ENCODE peak calls at places on chromosomes 13 and 19, in ten cellular contexts. I, K, Q, T, A, O, S, D, F and N are unnamed samples.

GRCh38 chr13:113735194-113735593 is 23.8 kb upstream of the TMEM255B start:
- DNase-seq in I (no peak), T (no peak), Q (no peak), O (no peak), F (no peak), S (no peak), K (no peak), D (no peak), A (no peak), N (no peak)

GRCh38 chr13:114110091-114110829 is 22.2 kb downstream of the RASA3 start:
- DNase-seq in O (no peak), I (no peak), F (peak), K (peak), Q (peak), T (peak), S (peak), A (no peak), D (peak), N (peak)

GRCh38 chr19:940591-941291 is 14.9 kb downstream of the ARID3A start:
- DNase-seq in F (peak), Q (peak), D (no peak), O (peak), A (peak), S (peak), I (no peak), K (peak), T (peak), N (peak)

GRCh38 chr19:43582495-43582894 is 6.9 kb downstream of the PINLYP start:
- DNase-seq in D (no peak), T (no peak), I (no peak), F (no peak), S (no peak), Q (no peak), O (no peak), K (no peak), A (no peak), N (no peak)

GRCh38 chr19:49767967-49768581 is 1.3 kb downstream of the AP2A1 start:
- DNase-seq in S (no peak), A (no peak), F (no peak), D (no peak), K (no peak), I (no peak), O (no peak), T (no peak), Q (no peak), N (no peak)

GRCh38 chr13:85729296-85729695 is 69.9 kb downstream of the SLITRK6 start:
- DNase-seq in F (no peak), A (no peak), S (no peak), T (no peak), O (no peak), I (no peak), D (no peak), Q (no peak), K (no peak), N (no peak)

GRCh38 chr13:36891752-36892151 is 28.3 kb downstream of the SMAD9 start:
- DNase-seq in T (no peak), O (no peak), I (no peak), K (no peak), F (no peak), A (no peak), Q (no peak), S (no peak), D (no peak), N (no peak)

GRCh38 chr19:29672319-29672932 is 7.2 kb downstream of the PLEKHF1 start:
- DNase-seq in I (no peak), D (no peak), S (no peak), Q (no peak), O (no peak), A (no peak), T (no peak), F (no peak), K (peak), N (no peak)

GRCh38 chr19:49359851-49360845 is 2.1 kb downstream of the TEAD2 start:
- DNase-seq in D (no peak), Q (no peak), F (no peak), A (no peak), O (no peak), S (no peak), I (no peak), K (no peak), T (peak), N (no peak)

GRCh38 chr13:21483748-21484147 is 24.6 kb upstream of the ZDHHC20 start:
- DNase-seq in I (no peak), D (no peak), K (no peak), F (no peak), T (no peak), S (no peak), O (no peak), Q (no peak), A (no peak), N (no peak)

GRCh38 chr13:41942462-41943094 is 18.3 kb downstream of the VWA8 start:
- DNase-seq in O (no peak), T (no peak), K (no peak), A (no peak), D (no peak), I (no peak), F (no peak), Q (no peak), S (no peak), N (no peak)

GRCh38 chr19:1149259-1150045 is 24.6 kb downstream of the SBNO2 start:
- DNase-seq in D (no peak), Q (no peak), F (no peak), I (no peak), S (no peak), A (no peak), T (no peak), K (no peak), O (no peak), N (peak)

GRCh38 chr13:23902975-23903905 is 5.9 kb upstream of the C1QTNF9B start:
- DNase-seq in D (no peak), S (no peak), O (no peak), A (no peak), T (no peak), Q (no peak), F (no peak), K (no peak), I (no peak), N (peak)

GRCh38 chr19:12784871-12785430 is 6.3 kb upstream of the JUNB start:
- DNase-seq in K (no peak), O (no peak), I (no peak), A (peak), F (no peak), T (no peak), D (no peak), S (no peak), Q (peak), N (no peak)

GRCh38 chr13:114127473-114128347 is 4.7 kb downstream of the RASA3 start:
- DNase-seq in S (no peak), Q (no peak), D (no peak), T (no peak), K (no peak), F (no peak), O (no peak), I (no peak), A (no peak), N (no peak)

GRCh38 chr13:46894534-46894906 is 2.3 kb downstream of the HTR2A start:
- DNase-seq in D (no peak), I (no peak), S (no peak), Q (no peak), F (no peak), K (no peak), T (no peak), A (no peak), O (no peak), N (no peak)

GRCh38 chr13:99677388-99677951 is 176.2 kb downstream of the TM9SF2 start:
- DNase-seq in K (no peak), I (no peak), S (no peak), A (no peak), O (no peak), F (no peak), Q (no peak), T (no peak), D (no peak), N (no peak)

GRCh38 chr19:30719991-30720329 is 347.8 kb downstream of the ZNF536 start:
- DNase-seq in T (peak), K (no peak), O (no peak), D (no peak), S (peak), F (no peak), Q (no peak), I (no peak), A (no peak), N (no peak)

GRCh38 chr13:24263652-24264051 is 45.7 kb upstream of the C1QTNF9 start:
- DNase-seq in A (no peak), T (no peak), F (no peak), K (no peak), I (no peak), S (no peak), D (no peak), Q (no peak), O (no peak), N (no peak)

GRCh38 chr13:24900507-24900906 is 136.5 kb downstream of the RNF17 start:
- DNase-seq in O (no peak), T (no peak), D (no peak), F (no peak), I (no peak), A (no peak), S (no peak), K (no peak), Q (no peak), N (no peak)

GRCh38 chr13:40503026-40503425 is 163.4 kb downstream of the FOXO1 start:
- DNase-seq in A (no peak), F (no peak), I (no peak), T (no peak), Q (no peak), K (no peak), O (no peak), D (no peak), S (no peak), N (no peak)

GRCh38 chr19:18478545-18479311 is 40.8 kb upstream of the ISYNA1 start:
- DNase-seq in A (peak), S (peak), D (peak), T (peak), O (peak), F (peak), K (peak), Q (peak), I (peak), N (peak)

GRCh38 chr19:11422163-11423068 is 3.3 kb upstream of the RGL3 start:
- DNase-seq in A (peak), D (peak), I (peak), Q (peak), F (peak), O (peak), S (peak), K (peak), T (peak), N (peak)

GRCh38 chr13:100828226-100828625 is 153.6 kb upstream of the TMTC4 start:
- DNase-seq in I (no peak), Q (no peak), T (no peak), K (no peak), D (no peak), F (no peak), A (no peak), S (no peak), O (no peak), N (no peak)

GRCh38 chr13:30882996-30883766 is 22.9 kb upstream of the MEDAG start:
- DNase-seq in D (no peak), T (no peak), S (no peak), F (no peak), K (no peak), I (no peak), O (no peak), Q (no peak), A (no peak), N (no peak)

GRCh38 chr13:100597253-100597652 is 8.7 kb upstream of the GGACT start:
- DNase-seq in A (no peak), Q (no peak), K (no peak), F (no peak), O (no peak), D (no peak), T (no peak), S (no peak), I (no peak), N (no peak)

GRCh38 chr13:19680751-19681150 is 47.3 kb downstream of the MPHOSPH8 start:
- DNase-seq in Q (no peak), D (no peak), F (no peak), I (no peak), S (no peak), T (no peak), A (no peak), O (no peak), K (no peak), N (no peak)

GRCh38 chr13:103102482-103102881 is 36.3 kb upstream of the SLC10A2 start:
- DNase-seq in O (no peak), K (no peak), T (no peak), D (no peak), S (no peak), I (no peak), F (no peak), Q (no peak), A (no peak), N (no peak)

GRCh38 chr13:107778094-107778493 is 437.2 kb downstream of the LIG4 start:
- DNase-seq in K (no peak), D (no peak), I (no peak), A (no peak), T (no peak), S (no peak), F (no peak), O (no peak), Q (no peak), N (no peak)

GRCh38 chr13:93472296-93472695 is 245.7 kb downstream of the GPC6 start:
- DNase-seq in T (no peak), A (no peak), O (no peak), K (no peak), Q (no peak), F (no peak), I (no peak), D (no peak), S (no peak), N (no peak)

GRCh38 chr13:32638739-32639138 is 52.5 kb downstream of the PDS5B start:
- DNase-seq in Q (no peak), D (no peak), T (no peak), S (no peak), K (no peak), F (no peak), O (no peak), A (no peak), I (no peak), N (peak)

GRCh38 chr13:75636339-75637095 is 387 bp downstream of the LMO7 start:
- DNase-seq in A (no peak), I (no peak), O (no peak), K (peak), F (no peak), S (peak), T (peak), Q (no peak), D (peak), N (peak)

GRCh38 chr13:96075953-96076543 is 13.9 kb upstream of the HS6ST3 start:
- DNase-seq in D (no peak), F (no peak), O (no peak), S (no peak), Q (no peak), A (no peak), T (no peak), I (no peak), K (no peak), N (no peak)
- TF ChIP-seq POLR2A in D (no peak), F (no peak), O (no peak), S (no peak), Q (no peak), A (no peak), T (no peak), I (no peak), K (no peak), N (no peak)

DNA sequence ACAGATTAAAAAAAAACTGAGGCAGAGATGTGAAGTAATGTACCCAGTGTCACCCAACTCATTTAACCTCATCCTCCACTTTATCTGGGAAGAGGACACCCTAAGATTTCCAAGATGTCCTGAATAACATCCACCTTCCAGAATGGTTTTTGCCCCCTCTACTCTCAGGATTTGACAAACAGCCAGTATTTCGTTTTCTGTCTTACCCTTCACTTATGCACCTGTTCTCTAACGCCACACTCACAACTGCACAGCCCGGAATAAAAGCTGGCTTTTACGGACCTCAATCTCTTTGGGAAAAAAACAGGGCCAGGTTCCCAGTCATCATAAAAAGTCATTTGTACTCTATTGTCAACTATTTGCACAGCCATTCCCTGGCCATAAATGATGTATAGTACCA is 21.2 kb upstream of the CEACAM6 start:
- DNase-seq in K (no peak), O (no peak), S (no peak), F (no peak), D (no peak), Q (no peak), I (no peak), A (no peak), T (no peak), N (no peak)
- TF ChIP-seq POLR2A in K (no peak), O (no peak), S (no peak), F (no peak), D (no peak), Q (no peak), I (no peak), A (no peak), T (no peak), N (no peak)

GRCh38 chr13:27170221-27170520 is 1.4 kb downstream of the USP12 start:
- DNase-seq in I (no peak), D (no peak), T (no peak), A (no peak), S (no peak), F (no peak), O (no peak), K (no peak), Q (no peak), N (no peak)

GRCh38 chr13:27168870-27169525 is 2.6 kb downstream of the USP12 start:
- DNase-seq in S (no peak), Q (no peak), A (no peak), F (no peak), T (no peak), I (no peak), O (no peak), K (no peak), D (no peak), N (no peak)

GRCh38 chr13:27171244-27171829 is at the start of gene USP12:
- DNase-seq in K (peak), D (peak), S (peak), F (no peak), A (no peak), Q (peak), I (no peak), T (peak), O (peak), N (no peak)

GRCh38 chr13:27171830-27172494 is 351 bp upstream of the USP12 start:
- DNase-seq in F (peak), O (peak), I (peak), A (peak), T (peak), K (peak), Q (peak), S (peak), D (peak), N (peak)

GRCh38 chr13:27170521-27171243 is 929 bp downstream of the USP12 start:
- DNase-seq in A (no peak), D (no peak), F (no peak), Q (peak), K (peak), S (no peak), I (no peak), O (no peak), T (peak), N (peak)
- TF ChIP-seq POLR2A in A (no peak), D (no peak), F (no peak), Q (no peak), K (no peak), S (no peak), I (no peak), O (no peak), T (no peak), N (peak)

GRCh38 chr19:38846097-38846496 is 3.7 kb downstream of the HNRNPL start:
- DNase-seq in F (no peak), K (no peak), T (no peak), A (no peak), I (no peak), D (no peak), S (no peak), O (no peak), Q (no peak), N (no peak)
- TF ChIP-seq POLR2A in F (no peak), K (no peak), T (no peak), A (no peak), I (no peak), D (no peak), S (no peak), O (no peak), Q (no peak), N (no peak)